ENCODE peak calls at places on chromosomes 7 and 10, in eight cellular contexts. One of them, this sample, is unnamed.

GRCh38 chr10:10317151-10317550 is 700.5 kb upstream of the CELF2 start:
- DNase-seq in neuronal stem cell: no peak
- DNase-seq in ELF-1: no peak
- DNase-seq in ecto neural progenitor cell: no peak
- DNase-seq in mucosa of gallbladder: no peak
- DNase-seq in fibroblast of pulmonary artery: no peak
- DNase-seq in hippocampal formation: no peak
- DNase-seq in progenitor cell of endocrine pancreas: no peak
- DNase-seq in this sample: no peak

GRCh38 chr7:98641646-98642489 is 24.8 kb downstream of the NPTX2 start:
- DNase-seq in mucosa of gallbladder: no peak
- DNase-seq in ELF-1: no peak
- DNase-seq in ecto neural progenitor cell: no peak
- DNase-seq in progenitor cell of endocrine pancreas: no peak
- DNase-seq in fibroblast of pulmonary artery: peak
- DNase-seq in hippocampal formation: no peak
- DNase-seq in neuronal stem cell: no peak
- DNase-seq in this sample: no peak

GRCh38 chr7:141695803-141696289 is 6.1 kb downstream of the DENND11 start:
- DNase-seq in ELF-1: no peak
- DNase-seq in fibroblast of pulmonary artery: no peak
- DNase-seq in mucosa of gallbladder: no peak
- DNase-seq in neuronal stem cell: no peak
- DNase-seq in progenitor cell of endocrine pancreas: no peak
- DNase-seq in ecto neural progenitor cell: no peak
- DNase-seq in hippocampal formation: no peak
- DNase-seq in this sample: no peak

GRCh38 chr10:118669020-118669766 is 73.7 kb upstream of the PRLHR start:
- DNase-seq in fibroblast of pulmonary artery: peak
- DNase-seq in hippocampal formation: peak
- DNase-seq in neuronal stem cell: no peak
- DNase-seq in ELF-1: no peak
- DNase-seq in progenitor cell of endocrine pancreas: no peak
- DNase-seq in mucosa of gallbladder: peak
- DNase-seq in ecto neural progenitor cell: no peak
- DNase-seq in this sample: peak

GRCh38 chr10:119973261-119973660 is 80.7 kb downstream of the SEC23IP start:
- DNase-seq in progenitor cell of endocrine pancreas: no peak
- DNase-seq in fibroblast of pulmonary artery: peak
- DNase-seq in hippocampal formation: no peak
- DNase-seq in neuronal stem cell: no peak
- DNase-seq in ecto neural progenitor cell: no peak
- DNase-seq in mucosa of gallbladder: no peak
- DNase-seq in ELF-1: peak
- DNase-seq in this sample: no peak

GRCh38 chr7:86469680-86470295 is 173.9 kb upstream of the GRM3 start:
- DNase-seq in ecto neural progenitor cell: peak
- DNase-seq in ELF-1: peak
- DNase-seq in progenitor cell of endocrine pancreas: peak
- DNase-seq in neuronal stem cell: peak
- DNase-seq in hippocampal formation: peak
- DNase-seq in fibroblast of pulmonary artery: peak
- DNase-seq in mucosa of gallbladder: peak
- DNase-seq in this sample: peak

GRCh38 chr10:15539262-15539661 is 168.2 kb upstream of the FAM171A1 start:
- DNase-seq in hippocampal formation: no peak
- DNase-seq in progenitor cell of endocrine pancreas: no peak
- DNase-seq in neuronal stem cell: no peak
- DNase-seq in ecto neural progenitor cell: peak
- DNase-seq in mucosa of gallbladder: no peak
- DNase-seq in fibroblast of pulmonary artery: no peak
- DNase-seq in ELF-1: no peak
- DNase-seq in this sample: no peak

GRCh38 chr7:64885520-64886240 is 17.4 kb upstream of the ZNF273 start:
- DNase-seq in ecto neural progenitor cell: no peak
- DNase-seq in ELF-1: no peak
- DNase-seq in mucosa of gallbladder: no peak
- DNase-seq in neuronal stem cell: no peak
- DNase-seq in progenitor cell of endocrine pancreas: no peak
- DNase-seq in fibroblast of pulmonary artery: no peak
- DNase-seq in hippocampal formation: no peak
- DNase-seq in this sample: no peak

GRCh38 chr10:35089641-35090161 is 440 bp downstream of the CUL2 start:
- DNase-seq in progenitor cell of endocrine pancreas: no peak
- DNase-seq in ecto neural progenitor cell: no peak
- DNase-seq in hippocampal formation: no peak
- DNase-seq in fibroblast of pulmonary artery: peak
- DNase-seq in ELF-1: peak
- DNase-seq in neuronal stem cell: no peak
- DNase-seq in mucosa of gallbladder: no peak
- DNase-seq in this sample: no peak

GRCh38 chr10:90136731-90137316 is 435.4 kb downstream of the KIF20B start:
- DNase-seq in progenitor cell of endocrine pancreas: no peak
- DNase-seq in ELF-1: no peak
- DNase-seq in fibroblast of pulmonary artery: peak
- DNase-seq in ecto neural progenitor cell: no peak
- DNase-seq in neuronal stem cell: peak
- DNase-seq in hippocampal formation: no peak
- DNase-seq in mucosa of gallbladder: no peak
- DNase-seq in this sample: no peak

GRCh38 chr7:378551-379455 is 88.8 kb downstream of the FOXL3 start:
- DNase-seq in mucosa of gallbladder: no peak
- DNase-seq in ecto neural progenitor cell: peak
- DNase-seq in ELF-1: no peak
- DNase-seq in fibroblast of pulmonary artery: no peak
- DNase-seq in hippocampal formation: no peak
- DNase-seq in neuronal stem cell: no peak
- DNase-seq in progenitor cell of endocrine pancreas: peak
- DNase-seq in this sample: no peak

GRCh38 chr10:103888113-103888841 is 29.7 kb downstream of the STN1 start:
- DNase-seq in fibroblast of pulmonary artery: peak
- DNase-seq in hippocampal formation: no peak
- DNase-seq in progenitor cell of endocrine pancreas: no peak
- DNase-seq in ELF-1: no peak
- DNase-seq in mucosa of gallbladder: peak
- DNase-seq in neuronal stem cell: peak
- DNase-seq in ecto neural progenitor cell: no peak
- DNase-seq in this sample: peak

GRCh38 chr7:124029789-124030188 is 3.1 kb downstream of the TMEM229A start:
- DNase-seq in hippocampal formation: no peak
- DNase-seq in ELF-1: no peak
- DNase-seq in ecto neural progenitor cell: no peak
- DNase-seq in progenitor cell of endocrine pancreas: no peak
- DNase-seq in mucosa of gallbladder: no peak
- DNase-seq in fibroblast of pulmonary artery: no peak
- DNase-seq in neuronal stem cell: no peak
- DNase-seq in this sample: no peak

GRCh38 chr10:48509974-48510692 is 94.7 kb downstream of the ARHGAP22 start:
- DNase-seq in neuronal stem cell: no peak
- DNase-seq in hippocampal formation: no peak
- DNase-seq in progenitor cell of endocrine pancreas: no peak
- DNase-seq in ecto neural progenitor cell: peak
- DNase-seq in mucosa of gallbladder: no peak
- DNase-seq in ELF-1: peak
- DNase-seq in fibroblast of pulmonary artery: peak
- DNase-seq in this sample: no peak

GRCh38 chr7:90349305-90349704 is 2.8 kb downstream of the GTPBP10 start:
- DNase-seq in ELF-1: peak
- DNase-seq in fibroblast of pulmonary artery: no peak
- DNase-seq in progenitor cell of endocrine pancreas: no peak
- DNase-seq in ecto neural progenitor cell: no peak
- DNase-seq in mucosa of gallbladder: no peak
- DNase-seq in hippocampal formation: no peak
- DNase-seq in neuronal stem cell: no peak
- DNase-seq in this sample: no peak

GRCh38 chr10:113103131-113103830 is 153.2 kb downstream of the TCF7L2 start:
- DNase-seq in ecto neural progenitor cell: no peak
- DNase-seq in ELF-1: no peak
- DNase-seq in mucosa of gallbladder: no peak
- DNase-seq in hippocampal formation: no peak
- DNase-seq in progenitor cell of endocrine pancreas: no peak
- DNase-seq in fibroblast of pulmonary artery: no peak
- DNase-seq in neuronal stem cell: no peak
- DNase-seq in this sample: no peak

GRCh38 chr10:35495521-35496238 is 109.5 kb upstream of the GJD4 start:
- DNase-seq in neuronal stem cell: no peak
- DNase-seq in mucosa of gallbladder: no peak
- DNase-seq in fibroblast of pulmonary artery: no peak
- DNase-seq in progenitor cell of endocrine pancreas: no peak
- DNase-seq in hippocampal formation: no peak
- DNase-seq in ecto neural progenitor cell: no peak
- DNase-seq in ELF-1: peak
- DNase-seq in this sample: no peak

This sample was measured in stromal cell of bone marrow.